ENCODE peak calls at places on chromosomes 6 and 20, in five cellular contexts. One of them, this sample, is unnamed.

GRCh38 chr20:53602661-53603060 is 9.0 kb upstream of the ZNF217 start:
- DNase-seq in substantia nigra: no peak
- DNase-seq in mammary epithelial cell: no peak
- DNase-seq in A549: no peak
- DNase-seq in coronary artery: no peak
- DNase-seq in this sample: no peak

GRCh38 chr6:72182337-72183246 is 296.2 kb downstream of the RIMS1 start:
- DNase-seq in substantia nigra: no peak
- DNase-seq in A549: peak; percentile 10
- DNase-seq in mammary epithelial cell: peak; percentile 73
- DNase-seq in coronary artery: no peak
- DNase-seq in this sample: peak; percentile 12

GRCh38 chr20:62761759-62762131 is 34.5 kb upstream of the MRGBP start:
- DNase-seq in coronary artery: no peak
- DNase-seq in A549: no peak
- DNase-seq in mammary epithelial cell: no peak
- DNase-seq in substantia nigra: no peak
- DNase-seq in this sample: no peak

GRCh38 chr6:50922579-50923525 is 104.2 kb downstream of the TFAP2B start:
- DNase-seq in coronary artery: no peak
- DNase-seq in mammary epithelial cell: no peak
- DNase-seq in substantia nigra: no peak
- DNase-seq in A549: no peak
- DNase-seq in this sample: no peak

GRCh38 chr20:51184289-51184688 is 161.4 kb upstream of the KCNG1 start:
- DNase-seq in mammary epithelial cell: no peak
- DNase-seq in substantia nigra: no peak
- DNase-seq in coronary artery: no peak
- DNase-seq in A549: no peak
- DNase-seq in this sample: no peak

GRCh38 chr6:154993710-154994109 is 1.4 kb upstream of the TIAM2 start:
- DNase-seq in substantia nigra: no peak
- DNase-seq in mammary epithelial cell: no peak
- DNase-seq in A549: no peak
- DNase-seq in coronary artery: no peak
- DNase-seq in this sample: no peak

GRCh38 chr6:73263570-73263909 is 544 bp upstream of the KHDC1 start:
- DNase-seq in mammary epithelial cell: peak; percentile 2
- DNase-seq in coronary artery: no peak
- DNase-seq in A549: no peak
- DNase-seq in substantia nigra: no peak
- DNase-seq in this sample: no peak

GRCh38 chr20:38460040-38460623 is 12.5 kb upstream of the RALGAPB start:
- DNase-seq in A549: peak; percentile 88
- DNase-seq in mammary epithelial cell: peak; percentile 88
- DNase-seq in substantia nigra: no peak
- DNase-seq in coronary artery: peak; percentile 28
- DNase-seq in this sample: peak; percentile 66

GRCh38 chr6:33632603-33633039 is 11.5 kb downstream of the ITPR3 start:
- DNase-seq in mammary epithelial cell: peak; percentile 30
- DNase-seq in A549: peak; percentile 57
- DNase-seq in coronary artery: no peak
- DNase-seq in substantia nigra: peak; percentile 23
- DNase-seq in this sample: no peak

GRCh38 chr6:9620263-9620662 is 794.6 kb downstream of the TFAP2A start:
- DNase-seq in mammary epithelial cell: peak; percentile 57
- DNase-seq in coronary artery: no peak
- DNase-seq in A549: no peak
- DNase-seq in substantia nigra: no peak
- DNase-seq in this sample: no peak

GRCh38 chr20:21074605-21075336 is 31.4 kb downstream of the LINC00237 start:
- DNase-seq in mammary epithelial cell: peak; percentile 58
- DNase-seq in A549: no peak
- DNase-seq in coronary artery: no peak
- DNase-seq in substantia nigra: no peak
- DNase-seq in this sample: peak; percentile 12

GRCh38 chr20:11432407-11432806 is 485.3 kb upstream of the BTBD3 start:
- DNase-seq in coronary artery: no peak
- DNase-seq in A549: no peak
- DNase-seq in mammary epithelial cell: peak; percentile 92
- DNase-seq in substantia nigra: no peak
- DNase-seq in this sample: peak; percentile 83

GRCh38 chr6:100217225-100217624 is 223.2 kb upstream of the MCHR2 start:
- DNase-seq in coronary artery: no peak
- DNase-seq in A549: no peak
- DNase-seq in substantia nigra: no peak
- DNase-seq in mammary epithelial cell: no peak
- DNase-seq in this sample: no peak

GRCh38 chr20:38730167-38730988 is 6.1 kb downstream of the SLC32A1 start:
- DNase-seq in coronary artery: no peak
- DNase-seq in mammary epithelial cell: no peak
- DNase-seq in A549: no peak
- DNase-seq in substantia nigra: no peak
- DNase-seq in this sample: no peak

GRCh38 chr6:54718541-54719023 is 128.0 kb upstream of the FAM83B start:
- DNase-seq in A549: no peak
- DNase-seq in coronary artery: no peak
- DNase-seq in mammary epithelial cell: peak; percentile 66
- DNase-seq in substantia nigra: no peak
- DNase-seq in this sample: peak; percentile 22

GRCh38 chr6:115613488-115613887 is 447.2 kb downstream of the FRK start:
- DNase-seq in A549: no peak
- DNase-seq in mammary epithelial cell: no peak
- DNase-seq in coronary artery: no peak
- DNase-seq in substantia nigra: no peak
- DNase-seq in this sample: no peak

GRCh38 chr6:140988780-140989179 is 1143.9 kb upstream of the GJE1 start:
- DNase-seq in coronary artery: no peak
- DNase-seq in A549: no peak
- DNase-seq in substantia nigra: no peak
- DNase-seq in mammary epithelial cell: no peak
- DNase-seq in this sample: no peak

GRCh38 chr20:56467969-56468316 is 484 bp upstream of the RTF2 start:
- DNase-seq in A549: no peak
- DNase-seq in mammary epithelial cell: no peak
- DNase-seq in coronary artery: no peak
- DNase-seq in substantia nigra: no peak
- DNase-seq in this sample: no peak

GRCh38 chr20:51628533-51629398 is 86.2 kb upstream of the NFATC2 start:
- DNase-seq in coronary artery: no peak
- DNase-seq in mammary epithelial cell: no peak
- DNase-seq in A549: no peak
- DNase-seq in substantia nigra: no peak
- DNase-seq in this sample: no peak

DNA sequence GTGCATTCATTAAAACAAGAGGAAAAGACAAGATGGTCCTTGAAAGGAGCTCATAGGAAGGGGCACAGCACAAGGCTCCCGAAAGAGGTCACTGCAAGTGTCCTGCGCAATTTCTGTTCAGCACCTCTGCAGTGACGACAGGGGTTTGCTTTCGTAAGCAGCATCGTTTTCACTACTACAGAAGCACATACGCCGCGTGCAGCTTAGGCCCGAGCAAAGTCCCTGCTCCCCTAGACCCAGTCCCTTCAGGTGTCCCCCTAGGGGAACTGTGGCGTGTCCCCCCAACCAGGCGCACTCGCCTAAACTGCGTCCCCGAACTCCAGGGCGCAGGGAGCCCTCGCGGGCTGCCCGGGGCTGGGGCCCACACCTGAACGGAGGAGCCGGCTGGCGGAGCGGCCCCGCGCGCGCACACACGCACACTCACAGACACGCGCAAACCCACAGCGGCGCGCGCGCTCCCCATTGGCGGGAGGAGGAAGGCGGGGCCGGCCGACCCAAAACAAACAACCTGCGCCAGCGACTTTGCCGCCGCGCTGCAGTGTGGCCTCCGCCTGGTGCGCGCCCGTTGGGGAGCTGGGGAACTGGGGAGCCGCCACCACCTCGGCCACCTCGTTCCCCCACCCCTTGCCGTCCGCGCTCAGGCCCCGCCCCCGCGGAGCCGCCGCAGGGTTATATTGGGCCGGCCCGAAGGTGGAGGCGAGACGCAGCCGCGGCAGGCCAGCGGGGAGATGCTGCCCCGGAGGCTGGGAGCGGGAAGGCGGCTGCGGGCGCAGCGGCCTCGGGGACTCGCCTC is at the start of gene FOXQ1:
- DNase-seq in mammary epithelial cell: peak; percentile 74
- DNase-seq in substantia nigra: no peak
- DNase-seq in coronary artery: no peak
- DNase-seq in A549: peak; percentile 66
- DNase-seq in this sample: peak; percentile 76
- H3K27ac ChIP-seq in mammary epithelial cell: peak within 1 kb of the TSS; percentile 61
- H3K27ac ChIP-seq in substantia nigra: peak within 1 kb of the TSS; percentile 30
- H3K27ac ChIP-seq in coronary artery: no peak within 1 kb of the TSS
- H3K27ac ChIP-seq in A549: peak within 1 kb of the TSS; percentile 91
- H3K27ac ChIP-seq in this sample: peak within 1 kb of the TSS; percentile 97

GRCh38 chr20:49727894-49728885 is 14.5 kb upstream of the B4GALT5 start:
- DNase-seq in A549: no peak
- DNase-seq in mammary epithelial cell: no peak
- DNase-seq in substantia nigra: no peak
- DNase-seq in coronary artery: no peak
- DNase-seq in this sample: no peak
- H3K27ac ChIP-seq in A549: peak overlapping the region; percentile 54
- H3K27ac ChIP-seq in mammary epithelial cell: no peak overlapping the region
- H3K27ac ChIP-seq in substantia nigra: no peak overlapping the region
- H3K27ac ChIP-seq in coronary artery: no peak overlapping the region
- H3K27ac ChIP-seq in this sample: no peak overlapping the region

GRCh38 chr20:46562373-46563169 is 12.1 kb upstream of the OCSTAMP start:
- DNase-seq in substantia nigra: peak; percentile 79
- DNase-seq in mammary epithelial cell: peak; percentile 30
- DNase-seq in coronary artery: peak; percentile 79
- DNase-seq in A549: peak; percentile 50
- DNase-seq in this sample: no peak
- H3K27ac ChIP-seq in substantia nigra: peak overlapping the region; percentile 98
- H3K27ac ChIP-seq in mammary epithelial cell: no peak overlapping the region
- H3K27ac ChIP-seq in coronary artery: peak overlapping the region; percentile 11
- H3K27ac ChIP-seq in A549: peak overlapping the region; percentile 63
- H3K27ac ChIP-seq in this sample: no peak overlapping the region

GRCh38 chr6:113067612-113068262 is 720.6 kb downstream of the RFPL4B start:
- DNase-seq in mammary epithelial cell: no peak
- DNase-seq in substantia nigra: no peak
- DNase-seq in A549: no peak
- DNase-seq in coronary artery: no peak
- DNase-seq in this sample: no peak
- H3K27ac ChIP-seq in mammary epithelial cell: no peak overlapping the region
- H3K27ac ChIP-seq in substantia nigra: no peak overlapping the region
- H3K27ac ChIP-seq in A549: no peak overlapping the region
- H3K27ac ChIP-seq in coronary artery: no peak overlapping the region
- H3K27ac ChIP-seq in this sample: no peak overlapping the region

GRCh38 chr6:123393333-123393732 is 243.4 kb downstream of the TRDN start:
- DNase-seq in A549: peak; percentile 5
- DNase-seq in substantia nigra: no peak
- DNase-seq in coronary artery: no peak
- DNase-seq in mammary epithelial cell: no peak
- DNase-seq in this sample: no peak
- H3K27ac ChIP-seq in A549: no peak overlapping the region
- H3K27ac ChIP-seq in substantia nigra: no peak overlapping the region
- H3K27ac ChIP-seq in coronary artery: no peak overlapping the region
- H3K27ac ChIP-seq in mammary epithelial cell: no peak overlapping the region
- H3K27ac ChIP-seq in this sample: no peak overlapping the region

DNA sequence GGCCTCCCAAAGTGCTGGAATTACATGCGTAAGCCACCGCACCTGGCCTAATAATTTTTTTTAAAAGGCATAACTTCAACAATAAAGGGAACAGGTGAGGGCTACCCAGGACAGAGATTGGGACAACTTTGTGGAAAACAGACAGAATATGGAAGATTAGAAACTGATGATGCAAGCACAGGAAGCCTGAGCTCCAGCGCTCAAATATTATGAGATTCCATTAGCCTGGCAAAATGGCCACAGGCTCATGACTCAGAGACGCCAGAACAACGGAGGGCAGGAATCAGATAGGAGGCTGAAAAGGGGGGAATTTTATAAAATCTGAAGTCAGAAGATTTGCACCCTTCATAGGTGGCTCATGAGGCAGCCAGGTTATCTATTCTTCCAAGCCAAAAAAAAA is 103.1 kb upstream of the MRPS10 start:
- DNase-seq in substantia nigra: no peak
- DNase-seq in mammary epithelial cell: no peak
- DNase-seq in coronary artery: no peak
- DNase-seq in A549: no peak
- DNase-seq in this sample: no peak
- H3K27ac ChIP-seq in substantia nigra: no peak overlapping the region
- H3K27ac ChIP-seq in mammary epithelial cell: no peak overlapping the region
- H3K27ac ChIP-seq in coronary artery: no peak overlapping the region
- H3K27ac ChIP-seq in A549: no peak overlapping the region
- H3K27ac ChIP-seq in this sample: no peak overlapping the region